ENCODE peak calls at places on chromosomes 7 and 10, in ten cellular contexts. R is HL-60, Q is AG04449, K is mucosa of descending colon, E is GM13977, D is fibroblast of pulmonary artery, U is fibroblast of lung, Y is foreskin fibroblast, N is HFF-Myc, B is H9. S is an unnamed sample.
A peak's percentile ranks its signal among the peaks of the same experiment; 100 is the strongest.

GRCh38 chr7:2880882-2881281 is 36.8 kb upstream of the GNA12 start:
- DNase-seq in R (no peak), Q (no peak), K (no peak), E (no peak), D (peak; percentile 13), U (no peak), Y (no peak), N (no peak), B (peak; percentile 95), S (no peak)

GRCh38 chr7:140230862-140231778 is 54.3 kb upstream of the KDM7A start:
- DNase-seq in R (no peak), Q (no peak), K (peak; percentile 93), E (peak; percentile 51), D (peak; percentile 30), U (peak; percentile 14), Y (peak; percentile 69), N (no peak), B (peak; percentile 97), S (no peak)

GRCh38 chr7:30068117-30068516 is 39.9 kb downstream of the PLEKHA8 start:
- DNase-seq in R (no peak), Q (peak; percentile 83), K (no peak), E (no peak), D (peak; percentile 79), U (peak; percentile 90), Y (peak; percentile 84), N (no peak), B (no peak), S (no peak)

GRCh38 chr10:113049881-113050280 is 99.8 kb downstream of the TCF7L2 start:
- DNase-seq in R (no peak), Q (no peak), K (no peak), E (no peak), D (no peak), U (no peak), Y (peak; percentile 57), N (no peak), B (no peak), S (no peak)

GRCh38 chr10:37754538-37755323 is 102.7 kb downstream of the ZNF248 start:
- DNase-seq in R (peak; percentile 45), Q (no peak), K (no peak), E (peak; percentile 14), D (no peak), U (no peak), Y (no peak), N (no peak), B (no peak), S (no peak)

GRCh38 chr7:155457544-155458316 is at the start of gene EN2:
- DNase-seq in R (no peak), Q (no peak), K (no peak), E (peak; percentile 65), D (no peak), U (no peak), Y (peak; percentile 21), N (no peak), B (no peak), S (no peak)

GRCh38 chr7:97859606-97860204 is 12.5 kb downstream of the ASNS start:
- DNase-seq in R (no peak), Q (no peak), K (no peak), E (no peak), D (no peak), U (peak; percentile 4), Y (peak; percentile 52), N (no peak), B (no peak), S (no peak)

GRCh38 chr7:108420482-108420908 is 35.7 kb downstream of the NRCAM start:
- DNase-seq in R (no peak), Q (no peak), K (no peak), E (no peak), D (peak; percentile 71), U (peak; percentile 78), Y (no peak), N (no peak), B (no peak), S (no peak)

GRCh38 chr10:5447071-5447470 is 34.7 kb downstream of the NET1 start:
- DNase-seq in R (no peak), Q (no peak), K (no peak), E (no peak), D (no peak), U (peak; percentile 57), Y (peak; percentile 24), N (no peak), B (no peak), S (no peak)

GRCh38 chr7:43506460-43506859 is 76.4 kb upstream of the STK17A start:
- DNase-seq in R (no peak), Q (no peak), K (no peak), E (no peak), D (no peak), U (no peak), Y (peak; percentile 12), N (no peak), B (no peak), S (no peak)

GRCh38 chr7:149097088-149097487 is 6.6 kb upstream of the ZNF786 start:
- DNase-seq in R (no peak), Q (no peak), K (no peak), E (no peak), D (peak; percentile 29), U (peak; percentile 35), Y (peak; percentile 14), N (no peak), B (no peak), S (no peak)

GRCh38 chr10:6228010-6228511 is 25.3 kb downstream of the PFKFB3 start:
- DNase-seq in R (no peak), Q (peak; percentile 23), K (no peak), E (no peak), D (peak; percentile 83), U (peak; percentile 92), Y (peak; percentile 42), N (no peak), B (no peak), S (no peak)

GRCh38 chr7:21191317-21192073 is 236.4 kb upstream of the SP4 start:
- DNase-seq in R (no peak), Q (no peak), K (no peak), E (no peak), D (no peak), U (no peak), Y (no peak), N (no peak), B (no peak), S (no peak)

GRCh38 chr10:58278274-58278961 is 9.5 kb downstream of the CISD1 start:
- DNase-seq in R (peak; percentile 62), Q (no peak), K (no peak), E (no peak), D (no peak), U (no peak), Y (no peak), N (no peak), B (no peak), S (no peak)
- TF ChIP-seq CTCF in R (no peak), Q (no peak), K (no peak), E (no peak), D (no peak), U (no peak), Y (no peak), N (no peak), B (no peak), S (no peak)

GRCh38 chr10:28677889-28678686 is 767 bp downstream of the BAMBI start:
- DNase-seq in R (peak; percentile 35), Q (no peak), K (peak; percentile 54), E (no peak), D (peak; percentile 25), U (peak; percentile 46), Y (peak; percentile 40), N (no peak), B (peak; percentile 42), S (peak; percentile 46)

GRCh38 chr10:28681345-28681763 is 4.0 kb downstream of the BAMBI start:
- DNase-seq in R (no peak), Q (no peak), K (no peak), E (no peak), D (no peak), U (peak; percentile 62), Y (no peak), N (no peak), B (no peak), S (no peak)

GRCh38 chr10:28681928-28682750 is 4.8 kb downstream of the BAMBI start:
- DNase-seq in R (no peak), Q (no peak), K (no peak), E (no peak), D (no peak), U (no peak), Y (no peak), N (no peak), B (no peak), S (no peak)

GRCh38 chr10:28678687-28679457 is 1.6 kb downstream of the BAMBI start:
- DNase-seq in R (no peak), Q (no peak), K (no peak), E (no peak), D (peak; percentile 31), U (peak; percentile 61), Y (no peak), N (no peak), B (no peak), S (no peak)

GRCh38 chr10:28679941-28680752 is 2.8 kb downstream of the BAMBI start:
- DNase-seq in R (peak; percentile 59), Q (no peak), K (no peak), E (no peak), D (peak; percentile 59), U (no peak), Y (no peak), N (no peak), B (no peak), S (no peak)
- TF ChIP-seq CTCF in R (no peak), Q (no peak), K (peak; percentile 9), E (peak; percentile 26), D (peak; percentile 49), U (peak; percentile 42), Y (no peak), N (no peak), B (peak; percentile 52), S (peak; percentile 32)

DNA sequence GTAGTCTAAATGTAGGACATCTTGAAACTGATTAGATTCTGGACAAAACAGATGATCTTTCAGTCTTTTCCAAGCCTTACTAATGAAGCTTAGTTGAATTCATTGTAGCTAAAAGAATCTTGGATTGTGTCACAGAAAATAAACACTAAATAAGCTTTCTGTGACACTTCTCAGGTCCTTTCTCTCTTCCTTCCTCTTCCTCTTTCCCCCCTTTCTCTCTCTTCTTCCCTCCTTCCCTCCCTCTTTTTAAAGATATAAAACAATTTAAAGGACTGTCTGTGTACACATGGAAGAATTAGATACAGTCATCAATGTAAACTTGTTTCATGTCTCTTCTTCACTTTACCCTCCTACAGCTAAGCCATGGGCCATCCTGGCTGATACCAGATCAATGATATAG is 5.3 kb upstream of the COMMD3 start:
- DNase-seq in R (no peak), Q (no peak), K (no peak), E (no peak), D (no peak), U (no peak), Y (no peak), N (no peak), B (no peak), S (no peak)
- TF ChIP-seq CTCF in R (no peak), Q (no peak), K (no peak), E (no peak), D (no peak), U (no peak), Y (no peak), N (no peak), B (no peak), S (no peak)

GRCh38 chr7:136403591-136403990 is 426.4 kb upstream of the MTPN start:
- DNase-seq in R (no peak), Q (no peak), K (no peak), E (no peak), D (no peak), U (no peak), Y (no peak), N (no peak), B (no peak), S (no peak)

GRCh38 chr7:136400877-136401276 is 423.7 kb upstream of the MTPN start:
- DNase-seq in R (no peak), Q (no peak), K (no peak), E (no peak), D (no peak), U (no peak), Y (no peak), N (no peak), B (no peak), S (no peak)

GRCh38 chr7:136405931-136406777 is 429.0 kb upstream of the MTPN start:
- DNase-seq in R (peak; percentile 21), Q (no peak), K (no peak), E (peak; percentile 44), D (peak; percentile 75), U (peak; percentile 46), Y (peak; percentile 49), N (peak; percentile 31), B (peak; percentile 61), S (no peak)
- TF ChIP-seq CTCF in R (peak; percentile 46), Q (peak; percentile 59), K (peak; percentile 35), E (peak; percentile 79), D (peak; percentile 83), U (peak; percentile 86), Y (peak; percentile 78), N (peak; percentile 72), B (peak; percentile 83), S (peak; percentile 94)